ENCODE peak calls at places on chromosomes 13 and 19, in five cellular contexts. F is mammary epithelial cell; A is heart left ventricle; S is left ventricle myocardium inferior; B is CD8-positive, alpha-beta T cell. V is an unnamed sample.

GRCh38 chr19:9940778-9941177 is 4.5 kb upstream of the OLFM2 start:
- DNase-seq in F (no peak), B (no peak), S (no peak), A (no peak), V (no peak)

GRCh38 chr13:82593239-82593638 is 1289.0 kb downstream of the SLITRK1 start:
- DNase-seq in F (no peak), B (no peak), S (no peak), A (no peak), V (no peak)

GRCh38 chr19:13057744-13058143 is 44.9 kb downstream of the LYL1 start:
- DNase-seq in A (no peak), S (no peak), B (no peak), F (no peak), V (no peak)

GRCh38 chr19:19078801-19079200 is 15.0 kb downstream of the SLC25A42 start:
- DNase-seq in B (no peak), A (no peak), F (no peak), S (no peak), V (no peak)

GRCh38 chr19:42683917-42684513 is 56.3 kb downstream of the PSG3 start:
- DNase-seq in B (peak; percentile 7), S (no peak), F (peak; percentile 11), A (no peak), V (no peak)

GRCh38 chr19:10135551-10136334 is 16.0 kb upstream of the EIF3G start:
- DNase-seq in B (no peak), A (no peak), S (no peak), F (peak; percentile 67), V (no peak)

GRCh38 chr13:34993470-34993869 is 51.4 kb downstream of the NBEA start:
- DNase-seq in S (no peak), B (no peak), F (peak; percentile 1), A (no peak), V (no peak)

GRCh38 chr19:34364830-34365462 is at the start of gene GPI:
- DNase-seq in B (peak; percentile 68), F (peak; percentile 53), A (peak; percentile 84), S (peak; percentile 68), V (no peak)

GRCh38 chr13:113491418-113491883 is 940 bp upstream of the DCUN1D2 start:
- DNase-seq in B (no peak), F (peak; percentile 27), S (peak; percentile 45), A (no peak), V (no peak)

GRCh38 chr19:47663911-47664771 is 49.1 kb upstream of the EHD2 start:
- DNase-seq in S (peak; percentile 66), F (peak; percentile 95), B (no peak), A (no peak), V (peak; percentile 41)

GRCh38 chr19:49058592-49058991 is 1.0 kb upstream of the CGB7 start:
- DNase-seq in F (peak; percentile 20), S (no peak), B (no peak), A (no peak), V (no peak)

GRCh38 chr19:11375143-11375948 is 880 bp downstream of the SWSAP1 start:
- DNase-seq in A (peak; percentile 73), S (peak; percentile 54), F (no peak), B (peak; percentile 67), V (no peak)

GRCh38 chr19:31979949-31980670 is 365.3 kb upstream of the ZNF507 start:
- DNase-seq in F (no peak), A (no peak), B (no peak), S (no peak), V (no peak)

GRCh38 chr13:73158851-73159250 is 100.0 kb downstream of the KLF5 start:
- DNase-seq in F (peak; percentile 56), B (no peak), S (no peak), A (no peak), V (no peak)

GRCh38 chr13:29255567-29255966 is 339.9 kb downstream of the SLC7A1 start:
- DNase-seq in S (no peak), A (no peak), F (no peak), B (no peak), V (no peak)

GRCh38 chr13:32947886-32948285 is 68.3 kb upstream of the KL start:
- DNase-seq in A (no peak), F (no peak), B (no peak), S (no peak), V (no peak)

GRCh38 chr19:11105014-11105636 is 15.9 kb downstream of the LDLR start:
- DNase-seq in A (no peak), F (no peak), B (no peak), S (no peak), V (no peak)

GRCh38 chr13:72849571-72849970 is 67.6 kb downstream of the PIBF1 start:
- DNase-seq in A (no peak), B (no peak), F (no peak), S (no peak), V (no peak)

GRCh38 chr13:91609353-91609752 is 210.9 kb downstream of the GPC5 start:
- DNase-seq in B (no peak), A (no peak), S (no peak), F (no peak), V (no peak)

GRCh38 chr13:97495678-97496077 is 61.7 kb downstream of the RAP2A start:
- DNase-seq in B (no peak), S (no peak), F (peak; percentile 20), A (no peak), V (no peak)

GRCh38 chr19:55525289-55526101 is 11.4 kb downstream of the SBK2 start:
- DNase-seq in A (no peak), F (no peak), S (no peak), B (no peak), V (no peak)

GRCh38 chr19:8149261-8150094 is at the start of gene FBN3:
- DNase-seq in F (no peak), B (no peak), A (no peak), S (no peak), V (no peak)

GRCh38 chr13:110944121-110944967 is 29.5 kb upstream of the ANKRD10 start:
- DNase-seq in F (peak; percentile 64), A (no peak), S (no peak), B (no peak), V (no peak)

GRCh38 chr13:74747186-74747955 is 613.2 kb upstream of the KLF12 start:
- DNase-seq in B (no peak), F (no peak), S (no peak), A (no peak), V (no peak)

GRCh38 chr19:940591-941291 is 14.9 kb downstream of the ARID3A start:
- DNase-seq in B (peak; percentile 87), A (peak; percentile 82), S (peak; percentile 76), F (peak; percentile 59), V (no peak)

GRCh38 chr13:114166381-114167131 is 12.5 kb upstream of the CFAP97D2 start:
- DNase-seq in B (no peak), A (no peak), F (no peak), S (peak; percentile 62), V (no peak)

GRCh38 chr13:98641075-98641474 is 64.2 kb upstream of the STK24 start:
- DNase-seq in B (no peak), A (no peak), S (no peak), F (no peak), V (no peak)

GRCh38 chr19:2436384-2436783 is 9.0 kb upstream of the TIMM13 start:
- DNase-seq in F (no peak), S (no peak), A (no peak), B (no peak), V (no peak)

GRCh38 chr19:11054200-11054599 is 35.1 kb upstream of the LDLR start:
- DNase-seq in A (no peak), B (no peak), F (no peak), S (no peak), V (no peak)

DNA sequence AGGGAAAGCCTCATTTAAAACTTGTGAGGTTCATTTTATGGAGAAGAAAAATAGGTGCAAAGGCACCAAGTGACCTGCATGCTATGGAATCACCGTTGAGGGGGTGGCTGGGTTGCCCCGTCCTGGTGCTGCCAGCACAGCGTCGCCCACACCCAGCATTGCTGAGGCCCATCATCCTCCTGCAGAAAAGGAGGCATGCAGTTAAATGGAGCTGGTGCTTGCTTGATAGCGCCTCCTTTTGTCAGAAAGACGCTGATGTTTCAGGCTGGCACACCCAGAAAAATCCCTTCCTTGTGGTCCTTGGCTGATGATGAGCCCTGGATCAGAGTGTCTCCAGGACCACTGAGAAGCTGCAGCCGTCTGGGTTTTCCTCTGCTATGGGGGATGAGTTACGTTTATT is 36.9 kb downstream of the DHRS12 start:
- DNase-seq in S (no peak), A (no peak), F (no peak), B (no peak), V (no peak)
- TF ChIP-seq CTCF in S (no peak), A (no peak), F (peak; percentile 12), B (no peak), V (no peak)

GRCh38 chr13:31764556-31764955 is 25.2 kb downstream of the RXFP2 start:
- DNase-seq in S (no peak), F (no peak), B (no peak), A (no peak), V (no peak)
- TF ChIP-seq CTCF in S (no peak), F (no peak), B (no peak), A (no peak), V (no peak)

DNA sequence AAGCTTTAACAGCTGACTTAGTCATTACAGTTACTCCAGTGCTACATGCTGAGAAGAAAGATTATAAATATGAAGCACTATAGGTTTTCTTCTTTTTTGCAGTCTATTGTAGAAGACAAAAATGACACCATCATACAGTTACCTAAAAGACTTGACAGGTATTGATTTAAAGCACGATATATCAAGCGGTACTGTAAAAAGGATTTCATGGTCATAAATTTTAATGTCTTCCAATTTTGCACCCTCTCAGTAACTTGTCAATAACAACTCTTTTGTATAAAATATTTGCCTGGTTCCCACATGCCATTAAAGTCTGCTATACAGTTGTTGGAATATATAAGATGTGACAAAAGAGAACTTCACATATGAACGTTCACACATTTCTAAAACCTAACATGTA is 102.8 kb downstream of the ZIC5 start:
- DNase-seq in S (no peak), F (no peak), B (no peak), A (no peak), V (no peak)
- TF ChIP-seq CTCF in S (no peak), F (no peak), B (no peak), A (no peak), V (no peak)

GRCh38 chr13:64470751-64471150 is 2759.4 kb downstream of the PCDH9 start:
- DNase-seq in A (no peak), B (no peak), F (no peak), S (no peak), V (no peak)

DNA sequence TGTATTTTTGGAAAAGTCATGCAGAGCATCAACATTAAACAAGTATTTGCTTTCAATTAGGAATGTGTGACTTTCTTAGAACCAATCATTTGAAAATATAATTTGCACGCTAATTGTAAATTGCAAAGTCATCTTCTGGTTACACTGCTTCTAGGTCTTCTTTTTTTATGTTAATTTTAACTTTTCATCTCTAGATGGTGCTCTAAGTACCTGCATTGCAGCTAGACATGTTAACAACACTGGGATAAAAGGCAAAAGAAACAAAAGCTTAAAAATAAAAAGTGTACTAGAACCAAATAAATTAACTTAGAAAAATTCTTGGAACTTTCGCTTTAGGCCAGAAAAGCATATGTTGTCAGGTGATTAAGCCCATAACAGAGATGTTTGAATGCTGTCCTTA is 2758.2 kb downstream of the PCDH9 start:
- DNase-seq in A (no peak), F (peak; percentile 10), S (no peak), B (no peak), V (no peak)
- TF ChIP-seq CTCF in A (no peak), F (peak; percentile 65), S (no peak), B (no peak), V (no peak)

V was measured in omental fat pad.